ENCODE peak calls at places on chromosomes 11 and 22, in seven cellular contexts. E is spleen, Y is BJ, M is fibroblast of villous mesenchyme, A is thoracic aorta, S is aorta, O is hepatocyte. P is an unnamed sample.

GRCh38 chr11:36023922-36024321 is 80.1 kb downstream of the LDLRAD3 start:
- DNase-seq in O (no peak), E (no peak), S (no peak), M (no peak), A (no peak), Y (no peak), P (no peak)

GRCh38 chr11:206002-206384 is 1.2 kb downstream of the BET1L start:
- DNase-seq in E (no peak), M (no peak), O (no peak), S (peak; percentile 72), Y (no peak), A (no peak), P (peak; percentile 7)

GRCh38 chr11:2748814-2749554 is 49.2 kb upstream of the KCNQ1OT1 start:
- DNase-seq in M (no peak), E (peak; percentile 44), A (no peak), Y (no peak), S (peak; percentile 68), O (no peak), P (no peak)

GRCh38 chr22:37742374-37743092 is 45.7 kb downstream of the TRIOBP start:
- DNase-seq in O (peak; percentile 64), Y (no peak), M (peak; percentile 95), A (no peak), E (no peak), S (no peak), P (no peak)

GRCh38 chr22:31945971-31946680 is 1.8 kb downstream of the YWHAH start:
- DNase-seq in A (no peak), S (no peak), O (peak; percentile 38), M (peak; percentile 36), Y (no peak), E (peak; percentile 11), P (no peak)

GRCh38 chr22:49589811-49590210 is 237.9 kb downstream of the BRD1 start:
- DNase-seq in Y (no peak), M (no peak), S (peak; percentile 60), A (no peak), O (no peak), E (no peak), P (no peak)

GRCh38 chr11:6006395-6006794 is 351 bp downstream of the OR56A4 start:
- DNase-seq in M (no peak), O (no peak), S (no peak), A (no peak), Y (no peak), E (no peak), P (no peak)

GRCh38 chr11:9755561-9755960 is 91.7 kb downstream of the SWAP70 start:
- DNase-seq in Y (no peak), O (no peak), E (no peak), S (no peak), A (no peak), M (peak; percentile 88), P (no peak)

GRCh38 chr11:35066783-35067476 is 72.0 kb upstream of the CD44 start:
- DNase-seq in Y (no peak), M (no peak), A (no peak), E (no peak), S (no peak), O (no peak), P (no peak)

GRCh38 chr11:128715691-128716153 is 21.9 kb downstream of the FLI1 start:
- DNase-seq in O (no peak), Y (no peak), S (no peak), E (no peak), M (peak; percentile 48), A (no peak), P (no peak)

GRCh38 chr11:128718064-128718463 is 24.2 kb downstream of the FLI1 start:
- DNase-seq in A (no peak), E (no peak), O (no peak), Y (no peak), M (no peak), S (no peak), P (no peak)

GRCh38 chr11:128716231-128716630 is 22.4 kb downstream of the FLI1 start:
- DNase-seq in S (no peak), M (peak; percentile 38), O (peak; percentile 38), Y (no peak), A (no peak), E (no peak), P (no peak)

GRCh38 chr11:128716661-128717210 is 22.9 kb downstream of the FLI1 start:
- DNase-seq in M (peak; percentile 64), Y (no peak), S (no peak), E (peak; percentile 82), A (no peak), O (no peak), P (no peak)

DNA sequence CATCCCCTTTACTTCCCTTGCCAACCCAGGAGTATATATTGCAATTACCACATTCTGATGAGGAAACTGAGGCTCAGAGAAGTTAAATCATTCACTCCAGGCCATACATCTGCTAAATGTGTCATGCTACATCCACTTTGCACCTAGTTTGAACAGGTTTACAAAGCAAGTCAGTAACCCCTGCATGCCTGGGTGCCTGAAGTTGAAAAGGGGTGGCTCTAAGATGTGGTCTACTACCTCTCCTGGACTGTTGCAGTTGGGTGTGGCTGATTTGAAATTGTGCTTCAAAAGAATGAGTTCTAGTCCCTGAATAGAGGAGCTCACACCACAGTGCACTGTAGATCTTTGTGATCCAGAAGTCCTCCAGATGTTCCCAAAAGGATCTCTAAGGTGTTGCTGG is 23.7 kb downstream of the FLI1 start:
- DNase-seq in A (no peak), Y (no peak), S (no peak), M (no peak), E (no peak), O (no peak), P (no peak)
- H3K4me3 ChIP-seq in A (no peak overlapping the region), Y (no peak overlapping the region), S (no peak overlapping the region), M (no peak overlapping the region), E (no peak overlapping the region), O (no peak overlapping the region), P (no peak overlapping the region)

GRCh38 chr11:57462597-57462996 is 2.3 kb downstream of the RTN4RL2 start:
- DNase-seq in M (no peak), Y (no peak), A (no peak), S (no peak), O (no peak), E (no peak), P (no peak)

GRCh38 chr11:57463596-57464342 is 3.4 kb downstream of the RTN4RL2 start:
- DNase-seq in Y (no peak), O (no peak), S (no peak), E (no peak), A (no peak), M (no peak), P (no peak)

GRCh38 chr11:57460017-57460755 is at the start of gene RTN4RL2:
- DNase-seq in E (peak; percentile 86), M (peak; percentile 30), O (peak; percentile 75), Y (no peak), S (no peak), A (no peak), P (no peak)

GRCh38 chr11:57460756-57461749 is 725 bp downstream of the RTN4RL2 start:
- DNase-seq in Y (no peak), O (no peak), A (no peak), S (no peak), M (no peak), E (peak; percentile 82), P (no peak)

DNA sequence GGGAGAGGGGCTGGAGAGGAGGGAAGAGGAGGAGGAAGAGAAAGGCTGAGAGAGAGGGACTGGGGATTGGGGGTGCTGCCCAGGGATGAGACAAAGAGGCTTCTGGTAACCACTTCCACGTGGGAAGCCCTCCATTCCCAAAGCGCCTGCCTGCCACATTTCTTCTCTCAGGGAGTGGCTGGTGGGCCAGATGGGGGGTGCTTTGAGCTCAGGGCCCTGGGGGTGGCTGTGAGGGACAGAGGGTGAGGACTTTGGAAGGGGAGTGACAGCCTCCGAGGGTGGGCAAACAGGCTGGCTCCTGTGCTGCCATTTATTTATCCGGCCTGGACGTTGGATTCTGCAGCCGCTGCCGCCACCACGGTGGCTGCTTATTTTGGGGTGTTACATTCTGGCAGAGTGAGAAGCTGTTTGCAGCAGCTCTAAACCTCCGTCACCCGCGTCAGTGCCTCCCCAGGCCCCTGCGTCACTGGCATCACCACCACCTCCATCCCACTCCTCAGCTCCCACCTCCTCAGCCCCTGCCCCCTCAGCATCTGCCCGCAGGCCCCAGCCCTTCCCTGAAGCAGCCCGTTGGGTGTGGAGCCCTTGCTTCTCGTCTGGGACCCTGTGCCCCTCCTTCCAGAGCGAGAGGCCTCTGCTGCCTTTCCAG is 1.6 kb downstream of the RTN4RL2 start:
- DNase-seq in O (no peak), S (no peak), E (no peak), A (no peak), M (no peak), Y (no peak), P (no peak)
- H3K4me3 ChIP-seq in O (no peak overlapping the region), S (no peak overlapping the region), E (no peak overlapping the region), A (no peak overlapping the region), M (no peak overlapping the region), Y (no peak overlapping the region), P (no peak overlapping the region)

GRCh38 chr11:68674461-68674860 is 9.9 kb upstream of the GAL start:
- DNase-seq in O (no peak), M (no peak), S (peak; percentile 53), E (peak; percentile 30), Y (no peak), A (no peak), P (no peak)

GRCh38 chr11:68670208-68670992 is 13.9 kb upstream of the GAL start:
- DNase-seq in M (no peak), S (peak; percentile 70), A (no peak), O (no peak), Y (no peak), E (peak; percentile 71), P (no peak)

GRCh38 chr11:68673991-68674390 is 10.4 kb upstream of the GAL start:
- DNase-seq in M (no peak), S (peak; percentile 54), A (no peak), O (no peak), E (peak; percentile 46), Y (no peak), P (no peak)

GRCh38 chr11:68669301-68670090 is 14.8 kb upstream of the GAL start:
- DNase-seq in E (peak; percentile 65), A (no peak), O (no peak), Y (no peak), M (no peak), S (peak; percentile 68), P (no peak)

DNA sequence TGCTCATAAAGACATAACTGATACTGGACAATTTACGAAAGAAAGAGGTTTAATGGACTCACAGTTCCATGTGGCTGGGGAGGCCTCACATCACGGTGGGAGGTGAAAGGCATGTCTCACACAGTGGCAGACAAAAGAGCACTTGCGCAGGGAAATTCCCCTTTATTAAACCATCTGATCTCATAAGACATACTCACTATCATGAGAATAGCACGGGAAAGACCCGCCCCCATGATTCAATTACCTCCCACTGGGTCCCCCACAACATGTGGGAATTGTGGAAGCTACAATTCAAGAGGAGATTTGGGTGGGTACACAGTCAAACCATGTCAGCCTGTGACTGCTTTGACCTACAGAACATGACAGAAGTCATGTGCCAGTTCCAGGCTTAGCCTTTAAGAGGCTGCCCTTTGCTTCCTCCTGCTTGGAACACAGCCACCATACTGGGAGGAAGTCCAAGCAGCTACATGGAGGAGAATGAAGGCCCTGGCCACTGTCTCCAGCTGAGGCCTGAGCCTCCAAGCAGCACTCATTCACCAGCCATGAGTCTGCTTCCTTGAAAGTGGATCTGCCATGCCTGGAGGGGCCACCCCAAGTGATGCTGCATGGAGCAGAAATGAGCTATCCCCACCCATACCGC is 10.9 kb upstream of the GAL start:
- DNase-seq in S (no peak), E (peak; percentile 22), O (no peak), Y (no peak), M (no peak), A (no peak), P (no peak)
- H3K4me3 ChIP-seq in S (no peak overlapping the region), E (no peak overlapping the region), O (no peak overlapping the region), Y (no peak overlapping the region), M (no peak overlapping the region), A (no peak overlapping the region), P (no peak overlapping the region)

GRCh38 chr11:91188484-91188883 is 965.6 kb upstream of the CHORDC1 start:
- DNase-seq in Y (no peak), O (no peak), M (no peak), S (no peak), E (no peak), A (no peak), P (no peak)
- H3K4me3 ChIP-seq in Y (no peak overlapping the region), O (no peak overlapping the region), M (no peak overlapping the region), S (no peak overlapping the region), E (no peak overlapping the region), A (no peak overlapping the region), P (no peak overlapping the region)

P was measured in prostate gland.